ENCODE peak calls at places on chromosome 13, in six cellular contexts. V is hippocampal formation; I is stimulated activated CD4-positive, alpha-beta T cell treated with anti-CD3 and anti-CD28 coated beads, TNF-alpha, amount 100 ng/mL, for 4 hours; Z is hepatocyte; K is heart right ventricle; Q is Right ventricle myocardium superior. F is an unnamed sample.

GRCh38 chr13:66660013-66660804 is 569.9 kb downstream of the PCDH9 start:
- DNase-seq in V (no peak), I (no peak), Z (peak), K (no peak), Q (no peak), F (no peak)

GRCh38 chr13:39603424-39603947 is 493 bp upstream of the LHFPL6 start:
- DNase-seq in V (peak), I (no peak), Z (peak), K (no peak), Q (peak), F (peak)

GRCh38 chr13:98097749-98098148 is 45.1 kb upstream of the FARP1 start:
- DNase-seq in V (no peak), I (no peak), Z (no peak), K (no peak), Q (no peak), F (no peak)

GRCh38 chr13:60788156-60788829 is 391.3 kb downstream of the TDRD3 start:
- DNase-seq in V (no peak), I (no peak), Z (no peak), K (peak), Q (peak), F (no peak)

GRCh38 chr13:26785845-26786630 is 25.5 kb upstream of the GPR12 start:
- DNase-seq in V (no peak), I (no peak), Z (no peak), K (peak), Q (peak), F (no peak)

GRCh38 chr13:35925669-35926068 is 205.5 kb downstream of the DCLK1 start:
- DNase-seq in V (no peak), I (no peak), Z (no peak), K (no peak), Q (no peak), F (no peak)

GRCh38 chr13:25874064-25874737 is 177.6 kb downstream of the SHISA2 start:
- DNase-seq in V (no peak), I (no peak), Z (no peak), K (no peak), Q (no peak), F (no peak)

GRCh38 chr13:51659276-51660127 is 75.2 kb downstream of the WDFY2 start:
- DNase-seq in V (no peak), I (no peak), Z (no peak), K (no peak), Q (no peak), F (no peak)

GRCh38 chr13:104750377-104750776 is 1684.2 kb upstream of the SLC10A2 start:
- DNase-seq in V (no peak), I (no peak), Z (peak), K (no peak), Q (no peak), F (no peak)

GRCh38 chr13:25112856-25113255 is 16.9 kb downstream of the PABPC3 start:
- DNase-seq in V (no peak), I (no peak), Z (no peak), K (no peak), Q (no peak), F (no peak)

F was measured in NCI-H1092.